ENCODE peak calls at places on chromosomes 4 and X, in ten cellular contexts. X is nephron progenitor cell, J is choroid plexus epithelial cell, L is right atrium auricular region, P is fibroblast of the aortic adventitia, Y is heart right ventricle, I is cardiac muscle cell, N is upper lobe of left lung, R is epithelial cell of esophagus, W is coronary artery. Q is an unnamed sample.

GRCh38 chr4:84870398-84871163 is 95.9 kb downstream of the WDFY3 start:
- DNase-seq in X (no peak), J (peak; percentile 83), L (no peak), P (peak; percentile 82), Y (no peak), I (peak; percentile 79), N (no peak), R (peak; percentile 51), W (no peak), Q (no peak)

GRCh38 chrX:122850326-122850725 is 333.8 kb upstream of the GRIA3 start:
- DNase-seq in X (no peak), J (peak; percentile 16), L (no peak), P (peak; percentile 14), Y (no peak), I (no peak), N (no peak), R (peak; percentile 60), W (no peak), Q (no peak)

GRCh38 chr4:126354784-126355183 is 1040.0 kb downstream of the FAT4 start:
- DNase-seq in X (no peak), J (peak; percentile 30), L (no peak), P (no peak), Y (no peak), I (no peak), N (no peak), R (peak; percentile 79), W (no peak), Q (no peak)

GRCh38 chr4:35793045-35793722 is 451.1 kb downstream of the ARAP2 start:
- DNase-seq in X (no peak), J (peak; percentile 0), L (no peak), P (no peak), Y (no peak), I (no peak), N (no peak), R (peak; percentile 13), W (no peak), Q (no peak)

GRCh38 chrX:130299279-130300009 is 30.7 kb upstream of the ZNF280C start:
- DNase-seq in X (no peak), J (no peak), L (no peak), P (no peak), Y (no peak), I (no peak), N (peak; percentile 20), R (no peak), W (no peak), Q (no peak)

GRCh38 chrX:42869659-42870476 is 91.9 kb upstream of the PPP1R2C start:
- DNase-seq in X (no peak), J (no peak), L (no peak), P (no peak), Y (no peak), I (no peak), N (no peak), R (no peak), W (no peak), Q (no peak)

GRCh38 chrX:16087081-16087480 is 36.3 kb upstream of the GRPR start:
- DNase-seq in X (no peak), J (peak; percentile 5), L (no peak), P (peak; percentile 1), Y (no peak), I (peak; percentile 3), N (no peak), R (no peak), W (no peak), Q (no peak)

GRCh38 chr4:6368096-6368495 is 98.4 kb downstream of the WFS1 start:
- DNase-seq in X (no peak), J (no peak), L (no peak), P (no peak), Y (no peak), I (no peak), N (no peak), R (no peak), W (no peak), Q (no peak)

GRCh38 chrX:13473666-13474516 is 95.5 kb upstream of the EGFL6 start:
- DNase-seq in X (no peak), J (peak; percentile 63), L (no peak), P (peak; percentile 37), Y (no peak), I (peak; percentile 45), N (no peak), R (no peak), W (no peak), Q (no peak)

GRCh38 chrX:134460861-134461218 is 875 bp downstream of the HPRT1 start:
- DNase-seq in X (no peak), J (peak; percentile 10), L (no peak), P (no peak), Y (no peak), I (peak; percentile 22), N (no peak), R (peak; percentile 3), W (no peak), Q (no peak)

GRCh38 chrX:136166221-136166855 is 19.0 kb downstream of the FHL1 start:
- DNase-seq in X (no peak), J (peak; percentile 70), L (no peak), P (peak; percentile 66), Y (no peak), I (peak; percentile 58), N (no peak), R (peak; percentile 18), W (no peak), Q (no peak)
- TF ChIP-seq CTCF in X (no peak), J (peak; percentile 63), L (peak; percentile 15), P (peak; percentile 61), Y (peak; percentile 46), I (peak; percentile 46), N (no peak), R (peak; percentile 52), W (no peak), Q (peak; percentile 40)

GRCh38 chr4:112031712-112032328 is 113.4 kb upstream of the FAM241A start:
- DNase-seq in X (peak; percentile 37), J (peak; percentile 80), L (no peak), P (peak; percentile 79), Y (no peak), I (peak; percentile 75), N (no peak), R (peak; percentile 67), W (no peak), Q (no peak)
- TF ChIP-seq CTCF in X (peak; percentile 82), J (peak; percentile 76), L (peak; percentile 38), P (peak; percentile 73), Y (peak; percentile 65), I (peak; percentile 71), N (peak; percentile 55), R (peak; percentile 72), W (peak; percentile 31), Q (peak; percentile 70)

GRCh38 chrX:133179500-133179899 is 38.7 kb downstream of the TFDP3 start:
- DNase-seq in X (no peak), J (no peak), L (no peak), P (no peak), Y (no peak), I (no peak), N (no peak), R (no peak), W (no peak), Q (no peak)
- TF ChIP-seq CTCF in X (peak; percentile 10), J (no peak), L (no peak), P (no peak), Y (no peak), I (no peak), N (no peak), R (no peak), W (no peak), Q (no peak)

GRCh38 chr4:114396808-114397207 is 201.8 kb upstream of the UGT8 start:
- DNase-seq in X (no peak), J (no peak), L (no peak), P (no peak), Y (no peak), I (no peak), N (no peak), R (no peak), W (no peak), Q (no peak)
- TF ChIP-seq CTCF in X (no peak), J (no peak), L (no peak), P (no peak), Y (no peak), I (no peak), N (no peak), R (no peak), W (no peak), Q (no peak)

GRCh38 chr4:83040269-83040668 is 5.3 kb downstream of the COPS4 start:
- DNase-seq in X (no peak), J (no peak), L (no peak), P (no peak), Y (no peak), I (no peak), N (no peak), R (no peak), W (no peak), Q (no peak)

GRCh38 chr4:83028976-83029375 is 6.0 kb upstream of the COPS4 start:
- DNase-seq in X (no peak), J (no peak), L (no peak), P (no peak), Y (no peak), I (no peak), N (no peak), R (no peak), W (no peak), Q (no peak)

GRCh38 chr4:83029688-83030087 is 5.3 kb upstream of the COPS4 start:
- DNase-seq in X (no peak), J (no peak), L (no peak), P (no peak), Y (no peak), I (no peak), N (no peak), R (no peak), W (no peak), Q (no peak)

GRCh38 chr4:83036991-83037390 is 2.0 kb downstream of the COPS4 start:
- DNase-seq in X (no peak), J (no peak), L (no peak), P (no peak), Y (no peak), I (no peak), N (no peak), R (peak; percentile 39), W (no peak), Q (no peak)

GRCh38 chr4:83034630-83035494 is at the start of gene COPS4:
- DNase-seq in X (peak; percentile 93), J (peak; percentile 100), L (peak; percentile 97), P (peak; percentile 100), Y (peak; percentile 92), I (peak; percentile 100), N (peak; percentile 91), R (peak; percentile 100), W (peak; percentile 98), Q (peak; percentile 98)
- TF ChIP-seq CTCF in X (no peak), J (peak; percentile 72), L (no peak), P (peak; percentile 70), Y (peak; percentile 37), I (peak; percentile 47), N (peak; percentile 62), R (peak; percentile 49), W (no peak), Q (peak; percentile 40)

Q was measured in osteocyte.